ENCODE peak calls at places on chromosomes 6 and 20, in four cellular contexts. Y is heart right ventricle, K is brain microvascular endothelial cell, T is IMR-90. D is an unnamed sample.

GRCh38 chr6:16470502-16471221 is 232.3 kb downstream of the GMPR start:
- DNase-seq in T (no peak), Y (no peak), K (peak; percentile 13), D (no peak)

GRCh38 chr20:62425281-62426058 is 1.9 kb downstream of the RBBP8NL start:
- DNase-seq in K (no peak), Y (no peak), T (no peak), D (no peak)

GRCh38 chr6:2989332-2990178 is 10.1 kb upstream of the NQO2 start:
- DNase-seq in Y (peak; percentile 87), T (peak; percentile 95), K (peak; percentile 97), D (peak; percentile 91)

GRCh38 chr6:39999006-39999867 is 65.0 kb upstream of the MOCS1 start:
- DNase-seq in K (no peak), T (no peak), Y (no peak), D (no peak)

GRCh38 chr6:13302291-13302690 is 26.0 kb downstream of the TBC1D7 start:
- DNase-seq in T (no peak), K (no peak), Y (no peak), D (no peak)

GRCh38 chr20:25480156-25480555 is 72.7 kb downstream of the GINS1 start:
- DNase-seq in T (no peak), K (no peak), Y (no peak), D (no peak)

GRCh38 chr6:42960243-42961019 is at the start of gene GNMT:
- DNase-seq in T (no peak), Y (peak; percentile 26), K (no peak), D (no peak)

GRCh38 chr20:60117040-60117439 is 158.8 kb downstream of the CDH26 start:
- DNase-seq in Y (no peak), T (peak; percentile 8), K (no peak), D (no peak)

GRCh38 chr6:4102687-4103244 is 23.8 kb upstream of the FAM217A start:
- DNase-seq in K (no peak), T (no peak), Y (no peak), D (no peak)

GRCh38 chr6:15682965-15683822 is 20.4 kb upstream of the DTNBP1 start:
- DNase-seq in T (no peak), Y (no peak), K (no peak), D (no peak)

GRCh38 chr20:8464368-8464767 is 332.3 kb downstream of the PLCB1 start:
- DNase-seq in T (peak; percentile 51), Y (no peak), K (peak; percentile 48), D (no peak)

GRCh38 chr6:27668442-27669275 is 195.8 kb upstream of the ZNF184 start:
- DNase-seq in K (no peak), T (peak; percentile 77), Y (no peak), D (no peak)

GRCh38 chr20:25063546-25063945 is 5.6 kb upstream of the ACSS1 start:
- DNase-seq in T (no peak), K (no peak), Y (no peak), D (no peak)

GRCh38 chr20:50930139-50931047 is 844 bp downstream of the ADNP start:
- DNase-seq in K (no peak), Y (peak; percentile 17), T (no peak), D (no peak)

GRCh38 chr6:1952726-1953360 is 292.6 kb downstream of the GMDS start:
- DNase-seq in T (peak; percentile 100), K (peak; percentile 97), Y (no peak), D (peak; percentile 97)

GRCh38 chr6:105892577-105893262 is 193.4 kb upstream of the PRDM1 start:
- DNase-seq in T (no peak), K (no peak), Y (no peak), D (no peak)

GRCh38 chr6:84093405-84094049 is 60.0 kb downstream of the MRAP2 start:
- DNase-seq in Y (no peak), K (no peak), T (no peak), D (no peak)

GRCh38 chr20:25533920-25534700 is 51.2 kb downstream of the NINL start:
- DNase-seq in T (no peak), Y (no peak), K (no peak), D (no peak)

GRCh38 chr6:22149081-22149480 is 147.8 kb downstream of the PRL start:
- DNase-seq in K (no peak), Y (no peak), T (no peak), D (no peak)

GRCh38 chr20:50224553-50225255 is 34.1 kb downstream of the CEBPB start:
- DNase-seq in K (peak; percentile 43), T (peak; percentile 97), Y (peak; percentile 68), D (peak; percentile 77)

GRCh38 chr6:170288091-170288631 is 2.7 kb downstream of the DLL1 start:
- DNase-seq in T (no peak), K (no peak), Y (no peak), D (no peak)

GRCh38 chr6:74755196-74755595 is 450.7 kb downstream of the COL12A1 start:
- DNase-seq in T (no peak), Y (no peak), K (no peak), D (no peak)

GRCh38 chr20:49647509-49647908 is 66.2 kb downstream of the B4GALT5 start:
- DNase-seq in Y (no peak), K (no peak), T (peak; percentile 62), D (no peak)

GRCh38 chr20:1005452-1006027 is 3.4 kb upstream of the RSPO4 start:
- DNase-seq in Y (no peak), K (peak; percentile 30), T (peak; percentile 24), D (peak; percentile 19)

GRCh38 chr6:125791151-125791819 is 525 bp downstream of the NCOA7 start:
- DNase-seq in Y (peak; percentile 30), K (peak; percentile 52), T (peak; percentile 52), D (no peak)

GRCh38 chr20:61166324-61166723 is 85.7 kb upstream of the CDH4 start:
- DNase-seq in T (no peak), Y (no peak), K (peak; percentile 27), D (no peak)

GRCh38 chr6:155706341-155706740 is 250.7 kb upstream of the NOX3 start:
- DNase-seq in T (no peak), Y (no peak), K (no peak), D (no peak)

GRCh38 chr20:53794529-53795115 is 201.0 kb upstream of the ZNF217 start:
- DNase-seq in T (peak; percentile 47), Y (no peak), K (peak; percentile 38), D (no peak)

GRCh38 chr6:208973-209372 is 83.3 kb upstream of the DUSP22 start:
- DNase-seq in Y (no peak), T (no peak), K (no peak), D (no peak)

GRCh38 chr20:62774762-62775161 is 21.5 kb upstream of the MRGBP start:
- DNase-seq in T (no peak), Y (no peak), K (no peak), D (no peak)

GRCh38 chr6:64170326-64170725 is 534.7 kb downstream of the PHF3 start:
- DNase-seq in T (peak; percentile 3), Y (no peak), K (no peak), D (no peak)

GRCh38 chr6:119979862-119980261 is 630.3 kb upstream of the MAN1A1 start:
- DNase-seq in K (no peak), T (peak; percentile 2), Y (no peak), D (no peak)

GRCh38 chr6:152969688-152970418 is 13.0 kb downstream of the FBXO5 start:
- DNase-seq in Y (no peak), K (no peak), T (no peak), D (no peak)
- H3K36me3 ChIP-seq in Y (no peaks in the 10 kb centered on the region), K (peaks cover 13% of the 10 kb centered on the region), T (peaks cover 6% of the 10 kb centered on the region), D (no peaks in the 10 kb centered on the region)

DNA sequence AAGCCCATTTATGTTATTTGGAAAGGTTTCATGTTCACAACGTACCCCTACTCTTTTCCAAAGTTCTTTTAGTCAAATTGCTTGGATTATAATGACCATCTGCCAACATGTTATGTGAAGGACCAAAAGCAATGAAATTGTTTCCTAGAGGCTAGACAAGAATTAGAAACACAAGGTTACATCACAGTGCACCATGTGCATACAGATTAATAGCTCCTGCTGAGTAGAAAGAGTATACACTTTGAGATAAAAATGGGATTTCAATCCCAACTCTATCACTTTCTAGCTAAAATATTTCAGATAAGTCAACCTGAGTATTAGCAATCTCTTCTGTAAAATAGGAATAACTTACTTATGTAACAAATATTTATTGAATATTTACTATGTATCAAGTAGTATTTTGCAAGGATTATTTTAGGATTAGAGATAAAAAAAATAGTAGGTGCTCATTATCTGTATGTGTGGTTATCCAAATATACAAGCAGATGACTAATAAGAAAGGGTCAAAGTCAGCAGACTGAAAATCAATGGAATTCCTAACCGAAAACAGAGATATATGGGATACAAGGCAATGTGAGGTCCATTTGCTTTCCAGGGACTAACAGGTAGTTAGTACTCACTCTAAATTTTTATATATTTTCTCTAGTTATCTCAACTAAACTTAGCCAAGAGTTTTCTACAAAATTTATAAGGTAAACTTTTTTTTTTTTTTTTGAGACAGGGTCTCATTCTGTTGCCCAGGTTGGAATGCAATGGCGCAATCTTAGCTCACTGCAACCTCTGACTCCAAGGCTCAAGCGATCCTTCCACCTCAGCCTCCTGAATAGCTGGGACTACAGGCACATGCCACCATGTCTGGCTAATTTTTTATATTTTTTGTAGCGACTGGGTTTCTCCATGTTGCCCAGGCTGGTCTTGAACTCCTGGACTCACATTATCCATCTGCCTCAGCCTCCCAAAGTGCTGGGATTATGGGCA is 127.7 kb downstream of the PDSS2 start:
- DNase-seq in T (peak; percentile 53), Y (no peak), K (no peak), D (no peak)
- TF ChIP-seq CTCF in T (no peak), Y (no peak), K (no peak), D (no peak)

GRCh38 chr20:3255728-3256127 is 16.7 kb upstream of the SLC4A11 start:
- DNase-seq in K (no peak), Y (no peak), T (no peak), D (no peak)
- H3K36me3 ChIP-seq in K (peaks cover 49% of the 10 kb centered on the region), Y (peaks cover 12% of the 10 kb centered on the region), T (peaks cover 55% of the 10 kb centered on the region), D (peaks cover 3% of the 10 kb centered on the region)

GRCh38 chr6:73263570-73263909 is 544 bp upstream of the KHDC1 start:
- DNase-seq in Y (no peak), T (no peak), K (no peak), D (no peak)

GRCh38 chr6:73258721-73259120 is 4.3 kb downstream of the KHDC1 start:
- DNase-seq in Y (no peak), K (no peak), T (no peak), D (no peak)

GRCh38 chr6:73264446-73264845 is 1.4 kb upstream of the KHDC1 start:
- DNase-seq in Y (no peak), T (no peak), K (no peak), D (no peak)

GRCh38 chr6:73262701-73263569 is at the start of gene KHDC1:
- DNase-seq in T (peak; percentile 54), Y (peak; percentile 13), K (peak; percentile 34), D (no peak)
- TF ChIP-seq CTCF in T (peak; percentile 19), Y (no peak), K (peak; percentile 29), D (no peak)